ENCODE peak calls at places on chromosome 13, in six cellular contexts. L is GDM1, G is putamen, P is LHCN-M2, M is neural crest cell, X is left lung. Y is an unnamed sample.

GRCh38 chr13:57725480-57725879 is 93.9 kb downstream of the PCDH17 start:
- DNase-seq in L (no peak), X (no peak), G (no peak), M (no peak), P (no peak), Y (no peak)

GRCh38 chr13:49219647-49220034 is 497 bp upstream of the MLNR start:
- DNase-seq in G (no peak), L (no peak), X (no peak), P (peak; percentile 9), M (no peak), Y (no peak)

GRCh38 chr13:99796175-99796819 is 175.3 kb downstream of the ZIC5 start:
- DNase-seq in P (peak; percentile 46), G (no peak), L (peak; percentile 14), X (no peak), M (peak; percentile 79), Y (no peak)

GRCh38 chr13:41581884-41582547 is 124.7 kb downstream of the RGCC start:
- DNase-seq in X (no peak), G (no peak), M (no peak), P (no peak), L (no peak), Y (no peak)

GRCh38 chr13:48437381-48437780 is 24.5 kb upstream of the LPAR6 start:
- DNase-seq in M (no peak), X (no peak), G (no peak), P (peak; percentile 58), L (no peak), Y (no peak)

GRCh38 chr13:72820156-72820897 is 38.4 kb downstream of the PIBF1 start:
- DNase-seq in L (no peak), X (no peak), P (peak; percentile 58), M (no peak), G (no peak), Y (no peak)

GRCh38 chr13:98651716-98652115 is 74.8 kb upstream of the STK24 start:
- DNase-seq in P (no peak), X (no peak), L (no peak), G (no peak), M (no peak), Y (no peak)

GRCh38 chr13:27308941-27309340 is 38.3 kb downstream of the RASL11A start:
- DNase-seq in L (no peak), X (no peak), P (no peak), G (no peak), M (no peak), Y (no peak)

GRCh38 chr13:91313103-91313502 is 34.4 kb upstream of the MIR17HG start:
- DNase-seq in G (peak; percentile 31), P (peak; percentile 37), L (peak; percentile 69), X (no peak), M (no peak), Y (no peak)

GRCh38 chr13:103866041-103866440 is 799.8 kb upstream of the SLC10A2 start:
- DNase-seq in L (no peak), P (no peak), G (no peak), X (no peak), M (no peak), Y (no peak)

GRCh38 chr13:46648166-46648607 is 95.2 kb downstream of the LRCH1 start:
- DNase-seq in P (no peak), M (peak; percentile 18), L (no peak), G (no peak), X (no peak), Y (no peak)

GRCh38 chr13:43095771-43096719 is 72.7 kb downstream of the DNAJC15 start:
- DNase-seq in P (no peak), G (no peak), L (no peak), X (no peak), M (no peak), Y (no peak)

GRCh38 chr13:34833562-34834182 is 108.4 kb upstream of the NBEA start:
- DNase-seq in P (peak; percentile 10), M (no peak), L (no peak), X (no peak), G (no peak), Y (no peak)

GRCh38 chr13:19239114-19239860 is 57.7 kb upstream of the TUBA3C start:
- DNase-seq in L (no peak), M (no peak), X (no peak), P (no peak), G (no peak), Y (no peak)

GRCh38 chr13:76646946-76647345 is 239.3 kb downstream of the KCTD12 start:
- DNase-seq in M (no peak), X (no peak), L (no peak), G (no peak), P (no peak), Y (no peak)

GRCh38 chr13:33017410-33017929 is 1.2 kb downstream of the KL start:
- DNase-seq in P (no peak), L (no peak), G (peak; percentile 45), M (peak; percentile 18), X (no peak), Y (peak; percentile 55)

GRCh38 chr13:63595811-63596210 is 2180.2 kb upstream of the PCDH20 start:
- DNase-seq in X (peak; percentile 50), M (no peak), L (no peak), P (no peak), G (no peak), Y (no peak)

GRCh38 chr13:33353210-33353609 is 67.7 kb upstream of the STARD13 start:
- DNase-seq in L (peak; percentile 81), G (peak; percentile 49), M (no peak), X (peak; percentile 82), P (no peak), Y (peak; percentile 82)

GRCh38 chr13:27352698-27353097 is 71.7 kb upstream of the GTF3A start:
- DNase-seq in L (no peak), M (no peak), G (no peak), P (no peak), X (no peak), Y (no peak)

GRCh38 chr13:83086948-83087347 is 795.3 kb downstream of the SLITRK1 start:
- DNase-seq in L (no peak), P (no peak), X (no peak), M (no peak), G (no peak), Y (no peak)

GRCh38 chr13:95684463-95684862 is 7.5 kb downstream of the DNAJC3 start:
- DNase-seq in G (no peak), L (no peak), M (no peak), P (no peak), X (no peak), Y (no peak)

GRCh38 chr13:21673592-21674270 is 2.9 kb downstream of the FGF9 start:
- DNase-seq in P (peak; percentile 9), L (no peak), G (no peak), X (peak; percentile 84), M (peak; percentile 57), Y (peak; percentile 62)

GRCh38 chr13:27927444-27928352 is 7.9 kb downstream of the PDX1 start:
- DNase-seq in X (no peak), G (no peak), P (no peak), L (no peak), M (no peak), Y (no peak)

GRCh38 chr13:77857810-77858209 is 60.8 kb downstream of the EDNRB start:
- DNase-seq in L (no peak), X (no peak), G (no peak), M (no peak), P (peak; percentile 78), Y (no peak)

GRCh38 chr13:99218969-99219368 is 18.3 kb downstream of the UBAC2 start:
- DNase-seq in X (no peak), P (no peak), G (no peak), L (no peak), M (no peak), Y (no peak)

GRCh38 chr13:59088716-59089115 is 1075.0 kb downstream of the DIAPH3 start:
- DNase-seq in X (no peak), G (no peak), L (no peak), M (no peak), P (peak; percentile 43), Y (no peak)

GRCh38 chr13:23953860-23954512 is 56.7 kb upstream of the C1QTNF9B start:
- DNase-seq in L (no peak), P (no peak), G (no peak), X (no peak), M (no peak), Y (no peak)

GRCh38 chr13:76803831-76804230 is 82.4 kb downstream of the KCTD12 start:
- DNase-seq in G (peak; percentile 64), P (no peak), M (no peak), X (no peak), L (peak; percentile 66), Y (no peak)

GRCh38 chr13:38630780-38631179 is 56.1 kb upstream of the FREM2 start:
- DNase-seq in G (no peak), L (no peak), X (no peak), M (no peak), P (peak; percentile 37), Y (no peak)

GRCh38 chr13:27854606-27855005 is 62.3 kb downstream of the GSX1 start:
- DNase-seq in M (no peak), X (no peak), P (no peak), L (no peak), G (no peak), Y (no peak)

GRCh38 chr13:39803851-39804250 is 148.4 kb downstream of the COG6 start:
- DNase-seq in P (no peak), X (no peak), L (no peak), M (no peak), G (no peak), Y (no peak)

GRCh38 chr13:33235564-33235963 is 50.0 kb downstream of the STARD13 start:
- DNase-seq in P (no peak), G (no peak), M (no peak), X (no peak), L (no peak), Y (no peak)

GRCh38 chr13:90686438-90686837 is 661.0 kb upstream of the MIR17HG start:
- DNase-seq in X (no peak), M (no peak), L (no peak), G (peak; percentile 3), P (peak; percentile 79), Y (no peak)

GRCh38 chr13:33743438-33744368 is 74.2 kb upstream of the RFC3 start:
- DNase-seq in L (no peak), P (no peak), X (no peak), M (no peak), G (no peak), Y (no peak)

GRCh38 chr13:100235311-100235901 is 146.5 kb downstream of the PCCA start:
- DNase-seq in P (peak; percentile 59), G (peak; percentile 19), X (no peak), L (no peak), M (peak; percentile 29), Y (no peak)